ENCODE peak calls at places on chromosomes 6 and 20, in seven cellular contexts. E is progenitor cell of endocrine pancreas; X is GM12865; D is GM20000; T is CD4-positive, alpha-beta T cell; H is bronchial epithelial cell; Y is GM13976. L is an unnamed sample.

GRCh38 chr6:34447915-34448314 is 18.0 kb upstream of the PACSIN1 start:
- DNase-seq in E (no peak), X (no peak), D (no peak), T (no peak), H (no peak), Y (no peak), L (peak)

GRCh38 chr20:6384368-6384767 is 261.5 kb upstream of the FERMT1 start:
- DNase-seq in E (no peak), X (no peak), D (no peak), T (no peak), H (no peak), Y (no peak), L (no peak)

GRCh38 chr20:25586877-25587276 is 1.5 kb upstream of the NINL start:
- DNase-seq in E (no peak), X (no peak), D (no peak), T (no peak), H (no peak), Y (no peak), L (no peak)

GRCh38 chr6:10510592-10511367 is 10.4 kb upstream of the GCNT2 start:
- DNase-seq in E (peak), X (peak), D (peak), T (peak), H (peak), Y (peak), L (peak)

GRCh38 chr6:14924126-14925024 is 321.5 kb upstream of the JARID2 start:
- DNase-seq in E (no peak), X (no peak), D (no peak), T (no peak), H (no peak), Y (no peak), L (no peak)

GRCh38 chr6:159117031-159117430 is 52.2 kb upstream of the FNDC1 start:
- DNase-seq in E (no peak), X (no peak), D (no peak), T (no peak), H (peak), Y (no peak), L (no peak)

GRCh38 chr20:8946036-8946926 is 122.6 kb upstream of the PLCB4 start:
- DNase-seq in E (no peak), X (no peak), D (no peak), T (no peak), H (no peak), Y (no peak), L (no peak)

GRCh38 chr6:161242779-161243693 is 30.8 kb downstream of the AGPAT4 start:
- DNase-seq in E (no peak), X (no peak), D (no peak), T (peak), H (no peak), Y (no peak), L (peak)

GRCh38 chr6:139250296-139251274 is 41.2 kb downstream of the TXLNB start:
- DNase-seq in E (peak), X (peak), D (peak), T (peak), H (peak), Y (peak), L (peak)

GRCh38 chr6:2999005-2999620 is 581 bp upstream of the NQO2 start:
- DNase-seq in E (no peak), X (peak), D (no peak), T (no peak), H (peak), Y (no peak), L (peak)

GRCh38 chr20:33007376-33008335 is at the start of gene BPIFB2:
- DNase-seq in E (no peak), X (no peak), D (no peak), T (no peak), H (no peak), Y (no peak), L (no peak)

GRCh38 chr20:25233016-25233772 is 14.7 kb upstream of the PYGB start:
- DNase-seq in E (no peak), X (no peak), D (no peak), T (no peak), H (peak), Y (no peak), L (no peak)

GRCh38 chr6:1885576-1886003 is 275.9 kb downstream of the FOXC1 start:
- DNase-seq in E (no peak), X (no peak), D (no peak), T (no peak), H (no peak), Y (no peak), L (no peak)

GRCh38 chr6:150269857-150270223 is 99.0 kb upstream of the IYD start:
- DNase-seq in E (no peak), X (no peak), D (no peak), T (no peak), H (peak), Y (no peak), L (peak)

GRCh38 chr6:6815732-6816131 is 227.2 kb downstream of the LY86 start:
- DNase-seq in E (no peak), X (no peak), D (no peak), T (no peak), H (peak), Y (no peak), L (no peak)

GRCh38 chr20:52379723-52380336 is 188.3 kb upstream of the ZFP64 start:
- DNase-seq in E (no peak), X (peak), D (peak), T (peak), H (peak), Y (peak), L (peak)
- TF ChIP-seq CTCF in E (peak), X (peak), D (peak), T (peak), H (peak), Y (peak), L (peak)

DNA sequence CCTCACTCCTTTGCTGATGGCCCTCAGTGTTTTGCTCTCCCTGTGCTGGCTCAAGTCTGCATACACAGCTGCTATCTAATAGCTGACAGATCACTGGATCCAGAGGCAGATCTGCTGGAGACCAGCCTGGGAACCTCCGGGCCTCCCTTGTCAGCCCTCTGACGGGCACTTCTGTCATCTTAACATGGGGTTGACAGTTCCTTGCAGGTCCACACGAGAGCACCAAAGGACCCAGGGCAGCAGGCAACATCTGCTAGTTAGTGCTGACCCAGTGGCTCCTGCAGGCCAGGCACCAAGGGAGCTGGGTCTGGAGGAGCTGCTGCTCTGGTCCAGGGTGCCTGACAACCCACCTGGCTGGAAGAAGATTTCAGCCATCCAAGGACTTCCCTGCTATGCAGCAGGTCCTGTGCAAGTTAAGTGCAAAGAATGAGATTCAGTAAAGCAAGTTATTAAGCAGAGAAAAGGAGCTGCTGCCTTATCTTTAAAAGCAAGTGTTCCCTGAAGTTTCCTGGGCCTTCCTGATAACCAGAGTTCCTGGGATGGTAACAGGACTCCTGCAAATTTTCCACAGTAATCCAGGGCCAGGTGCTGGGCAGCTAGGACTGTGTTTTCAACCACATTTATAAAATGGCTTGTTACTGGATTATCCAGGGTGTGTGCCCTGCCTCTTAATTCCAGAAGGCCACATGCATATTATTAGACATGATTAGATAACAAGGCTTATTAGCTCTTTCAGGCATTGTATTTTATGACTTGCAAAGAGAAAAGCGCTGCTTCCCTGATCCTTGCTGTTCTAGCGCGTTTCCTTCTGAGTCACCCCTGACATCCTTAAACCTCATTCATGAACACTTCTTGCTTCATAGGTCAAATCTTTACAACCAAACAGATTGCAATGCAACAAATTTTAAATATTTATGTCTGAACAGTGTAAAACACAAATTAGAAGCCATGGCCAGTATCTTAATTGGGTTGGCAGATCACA is 208.4 kb downstream of the UST start:
- DNase-seq in E (no peak), X (peak), D (no peak), T (no peak), H (no peak), Y (no peak), L (no peak)
- TF ChIP-seq CTCF in E (no peak), X (no peak), D (no peak), T (no peak), H (no peak), Y (no peak), L (no peak)

DNA sequence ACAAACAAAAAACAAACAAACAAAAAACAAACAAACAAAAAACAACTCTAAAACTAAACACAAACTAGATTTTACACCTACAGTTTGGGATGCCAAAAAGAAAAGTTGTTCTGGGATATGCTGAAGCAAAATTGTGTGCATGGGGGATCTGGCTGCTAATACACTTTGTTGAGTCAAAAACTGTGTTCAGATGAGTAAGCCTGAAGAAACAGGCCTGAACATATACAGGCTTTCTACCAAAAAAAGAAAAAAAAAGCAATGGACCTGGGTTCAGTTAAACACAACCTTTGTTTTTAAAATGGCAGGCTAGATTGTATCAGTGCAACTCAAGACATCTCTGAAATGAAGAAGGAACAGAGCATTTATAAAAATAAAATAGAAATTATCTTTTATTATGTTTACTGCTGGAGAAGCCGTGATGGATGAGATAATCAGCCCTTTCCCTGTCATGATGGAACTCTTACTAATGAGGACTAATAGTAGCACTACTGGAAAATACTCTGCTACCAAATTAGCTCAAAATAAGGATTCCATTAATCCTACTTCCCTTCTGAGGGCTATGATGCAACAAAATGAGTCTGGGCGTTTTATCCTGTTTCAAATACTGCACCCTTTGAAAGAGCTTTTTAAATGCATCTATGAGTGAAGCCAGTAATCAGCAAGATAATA is 59.5 kb upstream of the CARMIL1 start:
- DNase-seq in E (no peak), X (no peak), D (no peak), T (no peak), H (peak), Y (no peak), L (no peak)
- TF ChIP-seq CTCF in E (no peak), X (no peak), D (no peak), T (no peak), H (no peak), Y (no peak), L (no peak)

GRCh38 chr6:95866732-95867131 is 149.0 kb upstream of the FUT9 start:
- DNase-seq in E (no peak), X (peak), D (peak), T (no peak), H (peak), Y (no peak), L (peak)
- TF ChIP-seq CTCF in E (peak), X (peak), D (peak), T (no peak), H (peak), Y (peak), L (no peak)

GRCh38 chr20:44085616-44086434 is 101.2 kb downstream of the JPH2 start:
- DNase-seq in E (no peak), X (no peak), D (no peak), T (no peak), H (no peak), Y (no peak), L (no peak)

GRCh38 chr20:44087857-44088120 is 99.2 kb downstream of the JPH2 start:
- DNase-seq in E (no peak), X (no peak), D (no peak), T (no peak), H (no peak), Y (no peak), L (no peak)

GRCh38 chr20:44084439-44084838 is 102.5 kb downstream of the JPH2 start:
- DNase-seq in E (no peak), X (no peak), D (no peak), T (no peak), H (no peak), Y (no peak), L (no peak)

GRCh38 chr20:44084891-44085290 is 102.1 kb downstream of the JPH2 start:
- DNase-seq in E (no peak), X (no peak), D (no peak), T (no peak), H (no peak), Y (no peak), L (no peak)

DNA sequence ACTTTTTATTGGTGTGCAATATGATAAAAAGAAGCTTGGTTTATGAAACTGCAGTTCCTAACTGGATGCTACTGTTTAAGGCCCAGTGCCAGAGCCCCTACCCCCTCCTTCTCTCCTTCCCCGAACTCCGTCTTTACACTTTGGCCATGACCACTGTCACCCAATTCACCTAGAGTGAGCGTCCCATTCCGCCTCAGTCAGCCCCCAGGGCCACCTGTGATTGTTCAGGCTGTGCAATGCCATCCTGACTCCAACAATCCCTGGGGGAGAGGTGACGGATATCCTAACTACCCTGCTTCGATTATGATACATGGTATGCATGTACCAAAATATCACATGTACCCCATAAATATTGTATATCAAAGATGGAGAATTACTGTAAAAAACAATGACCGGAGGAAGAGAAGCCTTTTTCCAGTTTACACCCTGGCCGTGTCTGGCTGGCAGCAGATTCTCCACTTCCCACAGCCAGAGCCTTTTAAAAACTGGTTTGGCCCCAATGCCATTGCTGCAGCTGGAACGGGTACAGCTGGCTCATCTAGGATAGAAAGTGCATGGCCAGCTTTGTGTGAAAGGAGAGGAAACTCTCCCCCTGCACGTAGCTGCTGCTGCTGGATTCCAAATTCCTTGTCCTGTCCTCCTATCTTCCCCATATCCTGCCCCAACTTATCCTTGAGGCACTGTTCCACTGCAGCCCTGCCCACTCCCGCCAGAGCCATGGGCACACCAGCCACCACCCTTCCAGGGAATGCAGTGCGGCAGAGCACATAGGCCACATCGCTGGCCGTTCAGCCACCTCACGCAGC is 99.7 kb downstream of the JPH2 start:
- DNase-seq in E (no peak), X (no peak), D (no peak), T (no peak), H (no peak), Y (no peak), L (no peak)
- TF ChIP-seq CTCF in E (no peak), X (no peak), D (no peak), T (no peak), H (no peak), Y (no peak), L (no peak)

DNA sequence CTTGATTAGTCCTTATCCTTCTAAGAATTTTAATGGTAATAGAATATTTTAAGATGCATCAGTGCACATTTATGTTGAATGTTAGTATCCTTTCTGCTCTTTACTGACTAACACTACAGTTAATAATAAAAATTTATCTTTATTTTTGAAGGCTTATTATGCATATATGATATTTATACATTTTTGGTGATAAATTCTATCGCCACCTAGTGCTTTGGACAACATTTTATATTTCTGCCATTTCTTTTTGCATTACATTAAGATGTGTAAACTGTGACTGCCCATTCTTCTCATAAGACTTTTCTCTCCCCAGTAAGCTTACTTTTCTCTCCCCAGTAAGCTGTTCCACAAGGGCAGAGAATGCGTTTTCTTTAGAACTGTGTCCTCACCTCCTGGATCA is 252.3 kb downstream of the GRIK2 start:
- DNase-seq in E (no peak), X (no peak), D (no peak), T (no peak), H (no peak), Y (no peak), L (no peak)
- TF ChIP-seq CTCF in E (no peak), X (no peak), D (no peak), T (no peak), H (no peak), Y (no peak), L (no peak)

DNA sequence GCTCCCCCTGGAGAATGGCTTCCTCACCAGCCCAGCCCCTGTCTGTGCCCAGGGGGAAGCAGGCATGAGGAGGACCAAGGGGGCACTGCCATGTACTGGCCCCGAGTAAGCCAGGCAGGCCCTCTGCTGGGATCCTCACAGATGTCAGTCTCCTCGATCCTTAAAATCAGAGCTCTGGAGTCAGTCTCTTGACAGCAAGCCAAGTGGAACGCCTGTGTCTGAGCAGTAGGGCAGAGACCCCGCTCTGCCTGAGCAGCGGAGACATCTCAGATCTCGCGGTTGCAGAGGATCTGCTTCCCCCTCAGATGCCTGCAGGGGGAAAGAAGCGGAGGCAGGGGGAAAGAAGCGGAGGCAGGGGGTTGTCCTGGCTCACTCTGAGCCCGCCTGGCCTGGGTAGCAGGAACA is 92.6 kb downstream of the SNX5 start:
- DNase-seq in E (no peak), X (no peak), D (no peak), T (no peak), H (no peak), Y (no peak), L (no peak)
- TF ChIP-seq CTCF in E (no peak), X (no peak), D (no peak), T (no peak), H (no peak), Y (no peak), L (no peak)

GRCh38 chr6:32224696-32225095 is 829 bp upstream of the NOTCH4 start:
- DNase-seq in E (no peak), X (peak), D (no peak), T (no peak), H (no peak), Y (no peak), L (no peak)
- TF ChIP-seq CTCF in E (no peak), X (no peak), D (no peak), T (no peak), H (no peak), Y (no peak), L (no peak)